ENCODE peak calls at places on chromosomes 11 and 22, in five cellular contexts. Z, W, S, O and Q are unnamed samples.

GRCh38 chr11:1928038-1928890 is 8.8 kb downstream of the TNNT3 start:
- DNase-seq in W (no peak), O (no peak), Z (no peak), S (peak; percentile 43), Q (no peak)

GRCh38 chr11:69173925-69174591 is 18.3 kb downstream of the SMIM38 start:
- DNase-seq in Z (no peak), O (peak; percentile 71), W (peak; percentile 36), S (no peak), Q (no peak)

GRCh38 chr11:7442588-7443215 is 42.6 kb upstream of the OLFML1 start:
- DNase-seq in W (peak; percentile 56), S (peak; percentile 74), Z (peak; percentile 47), O (peak; percentile 49), Q (peak; percentile 64)

GRCh38 chr22:35448552-35448922 is 48.6 kb downstream of the MCM5 start:
- DNase-seq in Z (no peak), S (no peak), O (no peak), W (no peak), Q (no peak)

GRCh38 chr11:46676436-46677158 is 23.8 kb downstream of the ARHGAP1 start:
- DNase-seq in Z (no peak), O (no peak), S (no peak), W (no peak), Q (no peak)

GRCh38 chr11:68935066-68935465 is 31.4 kb downstream of the IGHMBP2 start:
- DNase-seq in W (no peak), O (no peak), Z (no peak), S (no peak), Q (no peak)

GRCh38 chr22:33842006-33842354 is 78.3 kb downstream of the LARGE1 start:
- DNase-seq in S (no peak), O (no peak), W (no peak), Z (no peak), Q (no peak)

GRCh38 chr22:23849009-23850006 is 8.4 kb upstream of the SLC2A11 start:
- DNase-seq in S (peak; percentile 88), O (peak; percentile 60), W (peak; percentile 65), Z (peak; percentile 85), Q (peak; percentile 92)

GRCh38 chr22:19412478-19412877 is 19.1 kb downstream of the HIRA start:
- DNase-seq in S (no peak), Z (no peak), O (no peak), W (no peak), Q (no peak)

GRCh38 chr11:832529-833113 is at the start of gene CD151:
- DNase-seq in Z (no peak), W (peak; percentile 47), O (peak; percentile 50), S (no peak), Q (peak; percentile 67)

GRCh38 chr11:67195971-67196418 is 70.3 kb upstream of the GRK2 start:
- DNase-seq in S (peak; percentile 52), W (peak; percentile 28), Z (no peak), O (peak; percentile 92), Q (no peak)

GRCh38 chr11:10935015-10935564 is 77.2 kb upstream of the ZBED5 start:
- DNase-seq in W (no peak), Z (no peak), S (peak; percentile 69), O (no peak), Q (no peak)

GRCh38 chr11:113681711-113682410 is 24.2 kb downstream of the TMPRSS5 start:
- DNase-seq in Z (no peak), S (no peak), O (no peak), W (peak; percentile 27), Q (no peak)

GRCh38 chr11:24496728-24497396 is at the start of gene LUZP2:
- DNase-seq in W (peak; percentile 24), Z (no peak), O (peak; percentile 1), S (peak; percentile 55), Q (peak; percentile 57)

GRCh38 chr11:75100314-75100713 is 3.6 kb upstream of the OR2AT4 start:
- DNase-seq in S (no peak), W (peak; percentile 21), O (peak; percentile 30), Z (no peak), Q (no peak)

GRCh38 chr11:68775951-68776388 is 24.6 kb upstream of the TESMIN start:
- DNase-seq in Z (no peak), W (no peak), S (no peak), O (no peak), Q (no peak)

GRCh38 chr11:70769106-70769505 is 370.8 kb downstream of the CTTN start:
- DNase-seq in O (no peak), W (no peak), S (no peak), Z (no peak), Q (no peak)

GRCh38 chr11:772429-773390 is 4.6 kb downstream of the GATD1 start:
- DNase-seq in W (no peak), S (no peak), O (no peak), Z (peak; percentile 28), Q (no peak)

GRCh38 chr22:25130462-25130861 is 69.2 kb upstream of the CRYBB3 start:
- DNase-seq in O (no peak), Z (no peak), S (no peak), W (no peak), Q (no peak)

GRCh38 chr11:79421820-79422219 is 19.0 kb downstream of the TENM4 start:
- DNase-seq in W (no peak), Z (no peak), O (no peak), S (no peak), Q (no peak)

GRCh38 chr11:68164437-68164836 is 43.2 kb upstream of the CHKA start:
- DNase-seq in S (no peak), Z (no peak), O (peak; percentile 24), W (peak; percentile 21), Q (no peak)

GRCh38 chr11:132658696-132659095 is 873.6 kb downstream of the OPCML start:
- DNase-seq in Z (no peak), S (no peak), O (no peak), W (no peak), Q (no peak)

GRCh38 chr11:72716788-72717435 is 35.3 kb downstream of the ARAP1 start:
- DNase-seq in W (no peak), O (no peak), Z (no peak), S (no peak), Q (no peak)

GRCh38 chr11:68574308-68574707 is 110.0 kb upstream of the GAL start:
- DNase-seq in O (peak; percentile 25), S (no peak), W (peak; percentile 55), Z (no peak), Q (no peak)

GRCh38 chr22:30422481-30423295 is 2.9 kb upstream of the MTFP1 start:
- DNase-seq in S (peak; percentile 84), Z (peak; percentile 50), O (peak; percentile 89), W (peak; percentile 91), Q (peak; percentile 27)

GRCh38 chr11:58905716-58906547 is 33.4 kb upstream of the GLYATL1 start:
- DNase-seq in Z (no peak), S (peak; percentile 64), W (peak; percentile 91), O (peak; percentile 90), Q (peak; percentile 73)

GRCh38 chr22:38454011-38454360 is 1.0 kb downstream of the KCNJ4 start:
- DNase-seq in O (no peak), Z (no peak), S (no peak), W (no peak), Q (no peak)

GRCh38 chr22:38453065-38453672 is 1.8 kb downstream of the KCNJ4 start:
- DNase-seq in W (no peak), Z (no peak), S (no peak), O (no peak), Q (no peak)

GRCh38 chr22:38455063-38455529 is at the start of gene KCNJ4:
- DNase-seq in O (no peak), S (no peak), W (no peak), Z (no peak), Q (no peak)

GRCh38 chr22:38455530-38456271 is 702 bp upstream of the KCNJ4 start:
- DNase-seq in O (no peak), W (no peak), S (no peak), Z (no peak), Q (peak; percentile 64)

GRCh38 chr22:38454361-38455062 is 487 bp downstream of the KCNJ4 start:
- DNase-seq in W (no peak), O (no peak), S (no peak), Z (no peak), Q (no peak)
- H3K4me3 ChIP-seq in W (no peak overlapping the region), O (no peak overlapping the region), S (peak overlapping the region; percentile 53), Z (peak overlapping the region; percentile 1), Q (no peak overlapping the region)

GRCh38 chr11:57778318-57779037 is 16.9 kb downstream of the CTNND1 start:
- DNase-seq in S (peak; percentile 89), Z (peak; percentile 92), O (peak; percentile 99), W (peak; percentile 100), Q (peak; percentile 72)

GRCh38 chr11:57777969-57778317 is 16.3 kb downstream of the CTNND1 start:
- DNase-seq in W (peak; percentile 55), Z (no peak), S (no peak), O (no peak), Q (no peak)

GRCh38 chr11:57785072-57785471 is 23.5 kb downstream of the CTNND1 start:
- DNase-seq in O (no peak), Z (no peak), W (no peak), S (no peak), Q (no peak)

GRCh38 chr11:57779275-57779674 is 17.7 kb downstream of the CTNND1 start:
- DNase-seq in Z (no peak), O (peak; percentile 88), W (peak; percentile 80), S (no peak), Q (no peak)

GRCh38 chr11:57781529-57781943 is 19.9 kb downstream of the CTNND1 start:
- DNase-seq in W (peak; percentile 51), Z (no peak), O (no peak), S (peak; percentile 68), Q (no peak)
- H3K4me3 ChIP-seq in W (no peak overlapping the region), Z (no peak overlapping the region), O (no peak overlapping the region), S (no peak overlapping the region), Q (no peak overlapping the region)

GRCh38 chr11:12112731-12113130 is 2.3 kb downstream of the MICAL2 start:
- DNase-seq in W (no peak), S (no peak), O (no peak), Z (no peak), Q (no peak)
- H3K4me3 ChIP-seq in W (peak overlapping the region; percentile 89), S (no peak overlapping the region), O (no peak overlapping the region), Z (no peak overlapping the region), Q (no peak overlapping the region)

DNA sequence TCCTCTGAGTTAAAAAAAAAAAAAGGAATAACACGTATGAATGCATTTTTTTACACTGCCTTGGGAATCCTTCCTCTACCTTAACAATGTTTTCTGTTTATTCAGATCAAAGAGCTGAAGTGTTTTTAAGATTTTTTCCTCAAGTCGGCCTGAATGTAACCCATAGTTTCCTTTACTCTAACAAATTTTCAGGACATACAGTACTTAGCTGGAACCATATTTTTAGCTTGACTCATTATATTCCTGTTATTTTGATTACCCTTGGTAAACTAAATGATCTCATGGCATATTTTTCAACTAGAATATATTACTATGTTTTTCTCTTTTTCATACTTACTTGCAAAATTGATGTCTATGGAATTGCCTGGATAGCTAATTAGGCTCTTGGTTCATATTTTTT is 26.0 kb upstream of the RAB30 start:
- DNase-seq in S (no peak), Z (no peak), W (peak; percentile 17), O (no peak), Q (no peak)
- H3K4me3 ChIP-seq in S (no peak overlapping the region), Z (no peak overlapping the region), W (no peak overlapping the region), O (no peak overlapping the region), Q (no peak overlapping the region)

GRCh38 chr11:8962827-8963226 is 1.4 kb downstream of the TMEM9B start:
- DNase-seq in S (no peak), Z (no peak), O (no peak), W (no peak), Q (no peak)
- H3K4me3 ChIP-seq in S (peak overlapping the region; percentile 91), Z (no peak overlapping the region), O (peak overlapping the region; percentile 87), W (peak overlapping the region; percentile 90), Q (no peak overlapping the region)